ENCODE peak calls at places on chromosomes 16 and 17, in five cellular contexts. K is fibroblast of lung, U is K562, G is SK-N-MC, Z is endothelial cell of umbilical vein. Y is an unnamed sample.

GRCh38 chr16:27762441-27762840 is 212.5 kb downstream of the KATNIP start:
- DNase-seq in U (no peak), G (no peak), K (peak), Z (no peak), Y (no peak)

GRCh38 chr17:38906429-38907172 is 18.8 kb upstream of the LASP1NB start:
- DNase-seq in K (no peak), U (no peak), Z (no peak), G (no peak), Y (no peak)

GRCh38 chr16:4293822-4294457 is 21.1 kb upstream of the TFAP4 start:
- DNase-seq in G (no peak), K (peak), U (no peak), Z (peak), Y (no peak)

GRCh38 chr17:50272246-50272645 is 2.0 kb upstream of the TMEM92 start:
- DNase-seq in K (no peak), Z (no peak), U (no peak), G (no peak), Y (no peak)

GRCh38 chr17:13477180-13477611 is 124.5 kb downstream of the HS3ST3A1 start:
- DNase-seq in G (no peak), Z (no peak), K (peak), U (no peak), Y (no peak)

GRCh38 chr17:46732133-46732532 is 86.4 kb downstream of the WNT3 start:
- DNase-seq in U (no peak), Z (no peak), G (no peak), K (no peak), Y (no peak)

GRCh38 chr17:35238817-35239216 is 4.1 kb upstream of the SLFN5 start:
- DNase-seq in G (no peak), K (peak), Z (no peak), U (no peak), Y (no peak)

GRCh38 chr17:32111141-32111771 is 31.0 kb upstream of the RHOT1 start:
- DNase-seq in U (peak), Z (peak), G (peak), K (peak), Y (no peak)

GRCh38 chr16:53465606-53466290 is 31.5 kb downstream of the RBL2 start:
- DNase-seq in U (no peak), G (no peak), K (peak), Z (peak), Y (no peak)

GRCh38 chr16:50152386-50152806 is 710 bp upstream of the TENT4B start:
- DNase-seq in K (peak), U (no peak), Z (no peak), G (no peak), Y (no peak)

GRCh38 chr16:65122974-65123845 is 1.3 kb upstream of the CDH11 start:
- DNase-seq in G (no peak), K (peak), Z (no peak), U (no peak), Y (no peak)

GRCh38 chr16:64406661-64407267 is 715.1 kb downstream of the CDH11 start:
- DNase-seq in Z (no peak), G (no peak), U (no peak), K (no peak), Y (no peak)

GRCh38 chr17:29238133-29238850 is 8.4 kb upstream of the CRYBA1 start:
- DNase-seq in U (no peak), Z (no peak), K (peak), G (no peak), Y (no peak)

GRCh38 chr17:50132104-50132794 is 2.3 kb upstream of the SAMD14 start:
- DNase-seq in K (no peak), U (no peak), G (no peak), Z (no peak), Y (no peak)

GRCh38 chr16:8375208-8375607 is 215.1 kb downstream of the TMEM114 start:
- DNase-seq in K (no peak), Z (no peak), U (no peak), G (no peak), Y (no peak)

GRCh38 chr17:66778531-66778930 is 56.4 kb upstream of the CACNG5 start:
- DNase-seq in U (no peak), Z (no peak), G (no peak), K (no peak), Y (no peak)

GRCh38 chr17:8275421-8276290 is 12.8 kb upstream of the RANGRF start:
- DNase-seq in K (no peak), G (no peak), U (no peak), Z (no peak), Y (no peak)

GRCh38 chr16:16100631-16101030 is 122.7 kb downstream of the ABCC6 start:
- DNase-seq in Z (peak), G (no peak), K (no peak), U (no peak), Y (no peak)

GRCh38 chr17:30472238-30472890 is 4.8 kb upstream of the GOSR1 start:
- DNase-seq in K (peak), G (no peak), Z (no peak), U (no peak), Y (no peak)

GRCh38 chr16:17301593-17302135 is 169.1 kb downstream of the XYLT1 start:
- DNase-seq in G (no peak), U (no peak), Z (no peak), K (no peak), Y (no peak)

GRCh38 chr17:40075216-40076100 is 12.7 kb downstream of the THRA start:
- DNase-seq in U (peak), K (no peak), G (no peak), Z (peak), Y (no peak)

GRCh38 chr16:50677351-50677750 is 3.8 kb downstream of the SNX20 start:
- DNase-seq in U (peak), K (no peak), Z (no peak), G (no peak), Y (no peak)

GRCh38 chr17:49995055-49995738 is at the start of gene DLX3:
- DNase-seq in G (peak), U (no peak), Z (peak), K (peak), Y (peak)

GRCh38 chr16:14111713-14112538 is 40.8 kb downstream of the MRTFB start:
- DNase-seq in K (no peak), Z (no peak), U (no peak), G (no peak), Y (no peak)

GRCh38 chr16:78629173-78629572 is 529.7 kb downstream of the WWOX start:
- DNase-seq in U (no peak), G (no peak), K (peak), Z (no peak), Y (no peak)

GRCh38 chr17:16027708-16028584 is 28.3 kb downstream of the TTC19 start:
- DNase-seq in U (peak), Z (peak), G (no peak), K (peak), Y (peak)

GRCh38 chr17:51120357-51120738 is 320 bp downstream of the SPAG9 start:
- DNase-seq in K (peak), G (no peak), Z (peak), U (peak), Y (no peak)

GRCh38 chr17:35795007-35795870 is at the start of gene MMP28:
- DNase-seq in Z (peak), K (peak), G (no peak), U (peak), Y (no peak)

GRCh38 chr16:85062728-85063336 is 35.2 kb downstream of the KIAA0513 start:
- DNase-seq in G (no peak), U (no peak), K (no peak), Z (no peak), Y (no peak)
- H3K9ac ChIP-seq in G (no peak), U (no peak), K (no peak), Z (no peak), Y (no peak)

DNA sequence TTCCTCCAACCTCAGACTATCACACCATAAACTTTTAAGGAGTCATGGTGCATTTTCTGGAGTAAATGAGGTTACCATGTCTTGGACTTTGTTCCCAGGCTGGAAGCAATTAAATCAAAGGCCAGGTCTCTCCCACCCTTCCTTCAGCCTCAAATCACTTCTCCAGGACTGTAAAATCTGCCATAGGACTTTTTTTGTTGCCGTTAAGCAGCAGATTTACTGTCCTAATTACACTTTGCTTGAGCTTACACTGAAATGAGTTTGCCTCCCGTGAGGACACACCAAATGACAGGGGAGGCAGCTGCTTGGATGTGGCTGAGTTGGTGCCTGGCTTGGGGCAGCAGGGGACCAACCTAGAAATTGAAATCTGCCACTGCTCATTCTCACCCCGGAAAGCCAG is 14.7 kb downstream of the DCAKD start:
- DNase-seq in U (no peak), K (no peak), Z (no peak), G (no peak), Y (no peak)
- H3K27ac ChIP-seq in U (no peak), K (no peak), Z (no peak), G (peak), Y (no peak)

GRCh38 chr17:223723-224471 is 42.4 kb upstream of the DOC2B start:
- DNase-seq in Z (no peak), G (no peak), K (no peak), U (no peak), Y (no peak)

GRCh38 chr17:222172-222571 is 40.7 kb upstream of the DOC2B start:
- DNase-seq in Z (no peak), K (no peak), G (no peak), U (no peak), Y (no peak)

GRCh38 chr17:218711-219110 is 37.3 kb upstream of the DOC2B start:
- DNase-seq in G (no peak), U (no peak), K (no peak), Z (no peak), Y (no peak)

GRCh38 chr17:216625-217024 is 35.2 kb upstream of the DOC2B start:
- DNase-seq in Z (no peak), U (no peak), G (no peak), K (no peak), Y (no peak)

GRCh38 chr17:219696-220095 is 38.2 kb upstream of the DOC2B start:
- DNase-seq in K (no peak), G (no peak), U (no peak), Z (no peak), Y (no peak)
- H3K9ac ChIP-seq in K (no peak), G (no peak), U (no peak), Z (no peak), Y (no peak)

DNA sequence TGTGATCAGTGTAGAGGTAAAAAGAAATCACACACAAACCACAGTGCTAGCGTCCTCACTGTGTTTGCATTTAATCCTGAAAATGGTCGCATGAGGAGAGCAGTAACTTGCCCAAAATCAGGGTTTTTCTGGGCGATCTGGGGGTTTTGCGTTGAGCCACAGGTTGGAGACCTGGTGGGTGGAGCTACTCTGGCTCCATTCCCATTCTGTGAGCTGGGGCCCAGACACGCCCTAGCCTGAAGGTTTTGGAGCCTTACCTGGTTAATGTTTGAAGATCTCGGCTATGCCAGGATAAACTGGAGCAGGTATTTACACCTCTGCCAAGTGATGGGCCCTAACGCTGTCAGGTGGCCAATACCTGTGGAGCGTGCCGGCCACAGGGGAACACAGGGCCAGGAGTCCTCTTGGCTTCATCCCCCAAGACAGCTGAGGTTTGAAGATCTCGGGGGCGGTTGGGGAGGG is 48.4 kb downstream of the MPRIP start:
- DNase-seq in U (no peak), G (no peak), Z (no peak), K (no peak), Y (no peak)
- H3K27ac ChIP-seq in U (no peak), G (no peak), Z (no peak), K (no peak), Y (no peak)

GRCh38 chr16:87704754-87705353 is 60.9 kb downstream of the KLHDC4 start:
- DNase-seq in U (no peak), K (peak), G (no peak), Z (no peak), Y (no peak)
- H3K9ac ChIP-seq in U (no peak), K (no peak), G (no peak), Z (no peak), Y (no peak)

GRCh38 chr16:30367349-30368009 is 2.8 kb downstream of the TBC1D10B start:
- DNase-seq in G (no peak), K (no peak), Z (no peak), U (no peak), Y (no peak)
- H3K27ac ChIP-seq in G (no peak), K (peak), Z (no peak), U (peak), Y (peak)

GRCh38 chr16:83802135-83802534 is 5.6 kb upstream of the HSBP1 start:
- DNase-seq in Z (peak), G (no peak), K (peak), U (no peak), Y (peak)
- H3K9ac ChIP-seq in Z (peak), G (no peak), K (no peak), U (no peak), Y (peak)

GRCh38 chr16:12228079-12228606 is 251.6 kb downstream of the SNX29 start:
- DNase-seq in G (no peak), Z (no peak), K (no peak), U (no peak), Y (no peak)
- H3K27ac ChIP-seq in G (peak), Z (no peak), K (no peak), U (no peak), Y (no peak)

GRCh38 chr16:66894948-66895696 is 14.8 kb downstream of the PDP2 start:
- DNase-seq in U (peak), Z (peak), K (peak), G (no peak), Y (no peak)
- H3K9ac ChIP-seq in U (no peak), Z (no peak), K (no peak), G (no peak), Y (no peak)

DNA sequence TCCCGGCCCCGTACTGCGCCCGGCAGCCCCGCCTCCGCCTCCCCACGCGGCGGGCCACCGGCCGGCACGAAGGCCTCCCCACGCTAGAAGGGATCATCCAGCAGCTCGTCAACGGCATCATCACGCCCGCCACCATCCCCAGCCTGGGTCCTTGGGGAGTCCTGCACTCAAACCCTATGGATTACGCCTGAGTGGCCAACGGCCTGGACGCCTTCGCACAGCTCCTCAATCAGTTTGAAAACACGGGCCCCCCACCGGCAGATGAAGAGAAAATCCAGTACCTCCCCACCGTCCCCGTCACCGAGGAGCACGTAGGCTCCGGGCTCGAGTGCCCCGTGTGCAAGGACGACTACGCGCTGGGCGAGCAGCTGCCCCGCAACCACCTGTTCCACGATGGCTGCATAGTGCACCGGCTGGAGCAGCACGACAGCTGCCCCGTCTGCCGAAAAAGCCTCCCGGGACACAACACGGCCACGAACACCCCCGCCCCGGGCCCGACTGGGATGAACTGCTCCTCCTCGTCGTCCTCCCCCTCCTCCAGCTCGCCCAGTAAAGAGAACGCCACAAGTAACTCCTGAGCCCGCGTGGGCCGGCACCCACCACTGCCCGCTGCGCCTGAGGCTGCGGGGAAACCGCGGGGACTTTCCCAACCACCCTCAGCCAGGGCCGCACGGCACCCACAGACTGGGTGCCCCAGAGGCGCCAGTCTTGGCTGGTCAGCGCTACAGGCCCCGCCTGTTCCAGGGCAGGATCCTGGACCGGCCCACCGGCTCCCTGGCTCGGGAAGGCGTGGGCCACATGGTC is 39.0 kb upstream of the AKAP1 start:
- DNase-seq in K (no peak), G (no peak), Z (no peak), U (no peak), Y (no peak)
- H3K27ac ChIP-seq in K (no peak), G (no peak), Z (no peak), U (no peak), Y (no peak)